ENCODE peak calls at places on chromosomes 11 and 22, in seven cellular contexts. I, H, Z, F, E, R and J are unnamed samples.

GRCh38 chr22:49425356-49425755 is 402.3 kb downstream of the BRD1 start:
- DNase-seq in I (no peak), H (no peak), Z (no peak), F (no peak), E (no peak), R (peak; percentile 40), J (no peak)

GRCh38 chr22:25062378-25063095 is 110.0 kb downstream of the KIAA1671 start:
- DNase-seq in I (no peak), H (peak; percentile 70), Z (no peak), F (peak; percentile 77), E (no peak), R (no peak), J (no peak)

GRCh38 chr11:96155627-96156378 is 187.2 kb downstream of the MAML2 start:
- DNase-seq in I (peak; percentile 93), H (peak; percentile 63), Z (no peak), F (no peak), E (peak; percentile 17), R (no peak), J (peak; percentile 18)

GRCh38 chr22:24466831-24467249 is 28.3 kb upstream of the UPB1 start:
- DNase-seq in I (peak; percentile 80), H (no peak), Z (no peak), F (no peak), E (no peak), R (no peak), J (no peak)

GRCh38 chr22:42396621-42397331 is 35.4 kb downstream of the NFAM1 start:
- DNase-seq in I (no peak), H (no peak), Z (no peak), F (peak; percentile 24), E (no peak), R (no peak), J (no peak)

GRCh38 chr22:17158568-17159503 is at the start of gene HDHD5:
- DNase-seq in I (peak; percentile 81), H (peak; percentile 89), Z (peak; percentile 91), F (peak; percentile 89), E (peak; percentile 80), R (peak; percentile 73), J (peak; percentile 85)

GRCh38 chr11:111730871-111731591 is 35.2 kb downstream of the PPP2R1B start:
- DNase-seq in I (peak; percentile 11), H (no peak), Z (no peak), F (no peak), E (no peak), R (peak; percentile 95), J (no peak)

GRCh38 chr11:21839870-21840269 is 353.0 kb upstream of the ANO5 start:
- DNase-seq in I (no peak), H (no peak), Z (no peak), F (no peak), E (no peak), R (no peak), J (no peak)

GRCh38 chr11:50298182-50298988 is 265.7 kb downstream of the OR4C45 start:
- DNase-seq in I (no peak), H (no peak), Z (no peak), F (no peak), E (no peak), R (peak; percentile 26), J (no peak)

GRCh38 chr11:58493676-58494075 is 14.2 kb downstream of the OR5B21 start:
- DNase-seq in I (peak; percentile 25), H (no peak), Z (no peak), F (no peak), E (no peak), R (no peak), J (no peak)

GRCh38 chr11:55942785-55943392 is 6.7 kb upstream of the OR5I1 start:
- DNase-seq in I (peak; percentile 21), H (peak; percentile 1), Z (peak; percentile 3), F (no peak), E (no peak), R (peak; percentile 27), J (no peak)

GRCh38 chr22:24423519-24424000 is 3.8 kb upstream of the ADORA2A start:
- DNase-seq in I (peak; percentile 14), H (no peak), Z (peak; percentile 94), F (peak; percentile 79), E (peak; percentile 25), R (no peak), J (peak; percentile 61)

GRCh38 chr11:69212121-69213110 is 56.7 kb downstream of the SMIM38 start:
- DNase-seq in I (peak; percentile 6), H (no peak), Z (no peak), F (peak; percentile 13), E (no peak), R (no peak), J (no peak)

GRCh38 chr22:27397948-27398330 is 403.6 kb downstream of the MN1 start:
- DNase-seq in I (peak; percentile 84), H (no peak), Z (no peak), F (no peak), E (no peak), R (no peak), J (no peak)

GRCh38 chr11:531826-532511 is 3.4 kb downstream of the HRAS start:
- DNase-seq in I (no peak), H (no peak), Z (no peak), F (no peak), E (no peak), R (no peak), J (no peak)

GRCh38 chr11:101509911-101510310 is 73.9 kb downstream of the TRPC6 start:
- DNase-seq in I (no peak), H (no peak), Z (no peak), F (no peak), E (no peak), R (no peak), J (no peak)

GRCh38 chr22:38984224-38984623 is 2.1 kb downstream of the APOBEC3B start:
- DNase-seq in I (no peak), H (no peak), Z (no peak), F (no peak), E (no peak), R (no peak), J (no peak)

GRCh38 chr22:19798320-19798665 is 37.7 kb downstream of the TBX1 start:
- DNase-seq in I (no peak), H (no peak), Z (no peak), F (no peak), E (no peak), R (no peak), J (no peak)

GRCh38 chr11:16299390-16299789 is 57.0 kb downstream of the SOX6 start:
- DNase-seq in I (no peak), H (no peak), Z (no peak), F (no peak), E (no peak), R (no peak), J (no peak)

GRCh38 chr11:112968988-112969714 is 7.9 kb downstream of the NCAM1 start:
- DNase-seq in I (peak; percentile 8), H (no peak), Z (no peak), F (no peak), E (no peak), R (no peak), J (no peak)

GRCh38 chr11:34851916-34852315 is 64.3 kb downstream of the APIP start:
- DNase-seq in I (no peak), H (no peak), Z (no peak), F (no peak), E (no peak), R (no peak), J (no peak)

GRCh38 chr11:16925495-16926065 is 88.6 kb downstream of the PLEKHA7 start:
- DNase-seq in I (no peak), H (peak; percentile 27), Z (peak; percentile 47), F (no peak), E (no peak), R (peak; percentile 28), J (no peak)

GRCh38 chr11:12573707-12574106 is 100.5 kb upstream of the TEAD1 start:
- DNase-seq in I (no peak), H (no peak), Z (no peak), F (no peak), E (no peak), R (no peak), J (no peak)

GRCh38 chr11:80197155-80197554 is 756.3 kb upstream of the TENM4 start:
- DNase-seq in I (no peak), H (no peak), Z (no peak), F (no peak), E (no peak), R (no peak), J (no peak)

GRCh38 chr11:76667271-76667818 is 3.2 kb downstream of the LRRC32 start:
- DNase-seq in I (no peak), H (no peak), Z (no peak), F (no peak), E (no peak), R (no peak), J (no peak)

GRCh38 chr11:118607401-118608267 is at the start of gene PHLDB1:
- DNase-seq in I (peak; percentile 68), H (peak; percentile 29), Z (peak; percentile 62), F (peak; percentile 66), E (no peak), R (no peak), J (no peak)

GRCh38 chr11:13826505-13827278 is 135.8 kb upstream of the SPON1 start:
- DNase-seq in I (peak; percentile 12), H (no peak), Z (no peak), F (no peak), E (no peak), R (no peak), J (no peak)

GRCh38 chr11:27697679-27698275 is 2.5 kb downstream of the BDNF start:
- DNase-seq in I (peak; percentile 44), H (no peak), Z (no peak), F (no peak), E (no peak), R (no peak), J (no peak)

GRCh38 chr22:24516301-24516737 is 21.2 kb downstream of the UPB1 start:
- DNase-seq in I (peak; percentile 94), H (no peak), Z (no peak), F (no peak), E (no peak), R (no peak), J (no peak)

GRCh38 chr22:43085658-43086606 is 3.3 kb downstream of the TTLL1 start:
- DNase-seq in I (no peak), H (peak; percentile 18), Z (no peak), F (no peak), E (no peak), R (no peak), J (no peak)

GRCh38 chr11:119624102-119624615 is 104.8 kb downstream of the NECTIN1 start:
- DNase-seq in I (no peak), H (no peak), Z (peak; percentile 46), F (no peak), E (no peak), R (no peak), J (no peak)

GRCh38 chr22:31350410-31350863 is 4.3 kb upstream of the PATZ1 start:
- DNase-seq in I (no peak), H (no peak), Z (peak; percentile 79), F (no peak), E (no peak), R (no peak), J (no peak)

GRCh38 chr22:33869946-33870345 is 50.3 kb downstream of the LARGE1 start:
- DNase-seq in I (no peak), H (no peak), Z (no peak), F (no peak), E (no peak), R (no peak), J (no peak)